ENCODE peak calls at places on chromosome 18, in nine cellular contexts. Y is fibroblast of lung, S is choroid plexus epithelial cell, F is GM12864, E is A549, W is K562, V is spleen, U is cardiac fibroblast, Z is foreskin fibroblast. C is an unnamed sample.

GRCh38 chr18:577606-578005 is 2.6 kb upstream of the CETN1 start:
- DNase-seq in F (no peak), Z (no peak), U (peak), W (no peak), S (peak), E (no peak), V (no peak), Y (peak), C (peak)

GRCh38 chr18:79965119-79965902 is 868 bp downstream of the HSBP1L1 start:
- DNase-seq in F (no peak), V (peak), Z (peak), U (peak), S (peak), Y (peak), E (peak), W (no peak), C (peak)

GRCh38 chr18:63676526-63676925 is 14.8 kb upstream of the SERPINB3 start:
- DNase-seq in W (no peak), Y (no peak), S (no peak), F (peak), V (no peak), E (peak), Z (no peak), U (no peak), C (no peak)

GRCh38 chr18:64679121-64679520 is 530.2 kb upstream of the LINC00305 start:
- DNase-seq in W (no peak), Z (no peak), U (no peak), Y (no peak), F (no peak), S (no peak), V (no peak), E (no peak), C (no peak)

GRCh38 chr18:31877900-31878299 is 65.0 kb downstream of the TRAPPC8 start:
- DNase-seq in E (no peak), Y (no peak), W (no peak), Z (no peak), S (no peak), F (no peak), U (no peak), V (no peak), C (no peak)

GRCh38 chr18:14916181-14916580 is 168.2 kb downstream of the ANKRD30B start:
- DNase-seq in Z (no peak), Y (no peak), W (no peak), V (no peak), U (no peak), F (no peak), E (no peak), S (no peak), C (no peak)

GRCh38 chr18:25464211-25464610 is 112.2 kb upstream of the ZNF521 start:
- DNase-seq in V (no peak), F (no peak), U (no peak), Y (peak), W (no peak), E (no peak), Z (peak), S (peak), C (no peak)

GRCh38 chr18:5369513-5369912 is 74.0 kb upstream of the ZBTB14 start:
- DNase-seq in S (no peak), Z (no peak), Y (no peak), F (no peak), W (no peak), V (no peak), U (no peak), E (no peak), C (no peak)

GRCh38 chr18:75337348-75337747 is 90.2 kb downstream of the SMIM21 start:
- DNase-seq in V (no peak), F (no peak), W (no peak), S (no peak), E (no peak), U (no peak), Z (no peak), Y (no peak), C (no peak)

GRCh38 chr18:7584646-7585271 is 17.6 kb downstream of the PTPRM start:
- DNase-seq in Y (no peak), F (no peak), Z (no peak), E (no peak), V (no peak), S (no peak), U (peak), W (no peak), C (no peak)

GRCh38 chr18:26057208-26057821 is 33.1 kb downstream of the SS18 start:
- DNase-seq in S (peak), Z (peak), U (peak), E (no peak), F (no peak), Y (no peak), V (no peak), W (peak), C (no peak)

GRCh38 chr18:5693637-5694175 is 149.9 kb upstream of the EPB41L3 start:
- DNase-seq in U (peak), E (no peak), Y (peak), F (no peak), W (no peak), S (peak), V (no peak), Z (no peak), C (peak)

GRCh38 chr18:65751145-65752085 is 603 bp downstream of the CDH7 start:
- DNase-seq in S (no peak), Y (no peak), U (no peak), W (no peak), V (no peak), F (no peak), E (no peak), Z (peak), C (no peak)

GRCh38 chr18:48711651-48712486 is 173.0 kb downstream of the CTIF start:
- DNase-seq in V (peak), E (peak), U (peak), F (no peak), Z (peak), S (peak), Y (peak), W (peak), C (peak)

GRCh38 chr18:61892683-61893303 is at the start of gene RNF152:
- DNase-seq in U (peak), E (no peak), Z (peak), W (no peak), S (peak), V (no peak), Y (peak), F (no peak), C (peak)

GRCh38 chr18:66316708-66317107 is 287.2 kb downstream of the CDH19 start:
- DNase-seq in E (no peak), W (no peak), Z (no peak), V (no peak), U (no peak), Y (no peak), S (no peak), F (no peak), C (no peak)

GRCh38 chr18:62717059-62717849 is 1.9 kb downstream of the PHLPP1 start:
- DNase-seq in Y (peak), E (peak), V (no peak), S (peak), F (no peak), Z (peak), U (peak), W (no peak), C (peak)

GRCh38 chr18:61679836-61680235 is 213.0 kb downstream of the RNF152 start:
- DNase-seq in E (no peak), Y (peak), F (no peak), V (no peak), S (peak), U (no peak), W (no peak), Z (no peak), C (no peak)

GRCh38 chr18:75081486-75081885 is 127.5 kb downstream of the PTGR3 start:
- DNase-seq in F (no peak), Y (no peak), Z (no peak), E (no peak), W (no peak), S (no peak), V (no peak), U (no peak), C (no peak)

GRCh38 chr18:7116001-7116831 is 1.4 kb downstream of the LAMA1 start:
- DNase-seq in U (peak), Y (peak), W (no peak), E (no peak), Z (peak), V (no peak), S (peak), F (no peak), C (peak)

GRCh38 chr18:11976882-11977281 is 4.4 kb upstream of the IMPA2 start:
- DNase-seq in V (no peak), Z (peak), U (peak), W (no peak), F (no peak), Y (peak), S (peak), E (peak), C (peak)

GRCh38 chr18:46715062-46715461 is 41.8 kb downstream of the ST8SIA5 start:
- DNase-seq in W (no peak), Y (no peak), S (no peak), U (no peak), V (no peak), E (no peak), Z (no peak), F (no peak), C (no peak)
- TF ChIP-seq CTCF in W (no peak), Y (no peak), S (no peak), U (no peak), V (no peak), E (no peak), Z (no peak), F (no peak), C (no peak)

GRCh38 chr18:78501251-78501650 is 478.4 kb upstream of the SALL3 start:
- DNase-seq in Y (no peak), Z (no peak), W (no peak), V (peak), E (no peak), S (no peak), F (no peak), U (no peak), C (no peak)
- H3K4me3 ChIP-seq in Y (no peak), Z (no peak), W (no peak), V (no peak), E (no peak), S (no peak), F (no peak), U (no peak), C (no peak)

DNA sequence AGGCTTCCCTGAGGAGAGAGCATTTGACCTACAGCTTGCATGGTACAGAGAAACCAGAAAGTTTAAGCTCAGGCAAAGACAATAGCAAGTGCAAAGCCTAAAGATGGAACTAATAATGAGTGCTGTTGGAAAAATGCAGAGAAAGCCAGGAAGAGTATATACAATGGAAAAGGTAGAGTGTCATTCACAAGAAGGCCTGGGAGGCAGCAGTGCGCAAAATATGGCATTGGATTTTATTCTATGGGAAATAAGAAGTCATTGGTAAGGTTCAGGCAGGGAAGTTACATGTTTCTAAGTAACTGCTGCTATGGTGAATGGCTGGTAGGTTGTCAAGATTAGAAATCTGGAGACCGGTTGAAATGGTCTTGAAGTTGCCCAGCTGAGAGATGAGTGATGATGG is 2167.3 kb upstream of the CELF4 start:
- DNase-seq in U (no peak), Z (no peak), V (no peak), E (peak), W (no peak), S (no peak), Y (no peak), F (no peak), C (no peak)
- TF ChIP-seq CTCF in U (no peak), Z (no peak), V (no peak), E (no peak), W (no peak), S (peak), Y (no peak), F (no peak), C (no peak)

GRCh38 chr18:34493099-34493544 is 217.0 kb upstream of the DTNA start:
- DNase-seq in F (no peak), S (peak), W (no peak), E (peak), Y (peak), V (peak), Z (peak), U (peak), C (peak)

GRCh38 chr18:34491719-34492118 is 218.4 kb upstream of the DTNA start:
- DNase-seq in S (no peak), W (no peak), E (no peak), Z (no peak), F (no peak), U (no peak), Y (no peak), V (no peak), C (no peak)

GRCh38 chr18:34494359-34494696 is 215.8 kb upstream of the DTNA start:
- DNase-seq in V (peak), Y (no peak), E (no peak), Z (no peak), F (no peak), U (no peak), S (peak), W (no peak), C (no peak)

GRCh38 chr18:34493566-34494358 is 216.3 kb upstream of the DTNA start:
- DNase-seq in E (no peak), U (no peak), Y (no peak), V (peak), S (peak), F (no peak), Z (peak), W (no peak), C (no peak)

DNA sequence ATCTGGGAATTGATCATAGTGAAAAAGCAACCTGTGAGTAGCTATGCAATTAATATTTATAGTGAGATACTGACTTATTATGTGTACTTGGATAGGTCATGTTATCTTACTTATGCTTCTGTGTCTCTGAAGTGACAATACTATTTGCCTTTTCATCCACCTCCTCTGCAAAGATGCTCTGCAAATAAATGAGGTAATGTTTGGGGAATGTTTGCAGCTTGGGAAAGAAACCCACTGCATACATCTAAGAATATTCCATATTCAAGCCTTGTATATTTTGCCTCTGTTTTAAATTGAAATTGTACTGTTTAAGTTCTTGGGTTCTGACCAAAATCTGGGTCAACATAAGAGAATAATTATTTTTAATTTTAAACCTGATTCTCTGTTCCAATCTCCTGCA is 217.4 kb upstream of the DTNA start:
- DNase-seq in U (no peak), S (peak), F (no peak), W (no peak), Z (peak), Y (no peak), E (no peak), V (no peak), C (no peak)
- H3K4me3 ChIP-seq in U (no peak), S (no peak), F (no peak), W (no peak), Z (no peak), Y (peak), E (no peak), V (peak), C (peak)